ENCODE peak calls at places on chromosomes 1 and 21, in six cellular contexts. One of them, this sample, is unnamed.
A peak's percentile ranks its signal among the peaks of the same experiment; 100 is the strongest.

GRCh38 chr1:88983791-88984552 is 8.5 kb downstream of the KYAT3 start:
- DNase-seq in lung: no peak
- DNase-seq in cardiac fibroblast: peak; percentile 74
- DNase-seq in uterus: no peak
- DNase-seq in A549: peak; percentile 36
- DNase-seq in K562: peak; percentile 52
- DNase-seq in this sample: no peak

GRCh38 chr1:197774691-197775281 is 494 bp downstream of the DENND1B start:
- DNase-seq in cardiac fibroblast: peak; percentile 55
- DNase-seq in K562: peak; percentile 72
- DNase-seq in uterus: peak; percentile 25
- DNase-seq in A549: peak; percentile 33
- DNase-seq in lung: peak; percentile 49
- DNase-seq in this sample: no peak

GRCh38 chr1:12657060-12657866 is 13.4 kb downstream of the AADACL4 start:
- DNase-seq in lung: no peak
- DNase-seq in A549: no peak
- DNase-seq in cardiac fibroblast: no peak
- DNase-seq in K562: peak; percentile 90
- DNase-seq in uterus: no peak
- DNase-seq in this sample: no peak

GRCh38 chr1:226181996-226182714 is 4.4 kb downstream of the ACBD3 start:
- DNase-seq in A549: peak; percentile 50
- DNase-seq in lung: peak; percentile 33
- DNase-seq in K562: no peak
- DNase-seq in uterus: peak; percentile 56
- DNase-seq in cardiac fibroblast: peak; percentile 74
- DNase-seq in this sample: peak; percentile 89

GRCh38 chr1:204746838-204747442 is 61.4 kb upstream of the LRRN2 start:
- DNase-seq in cardiac fibroblast: peak; percentile 55
- DNase-seq in lung: no peak
- DNase-seq in uterus: peak; percentile 19
- DNase-seq in K562: peak; percentile 75
- DNase-seq in A549: peak; percentile 50
- DNase-seq in this sample: peak; percentile 35

GRCh38 chr1:60833173-60833572 is 249.2 kb upstream of the NFIA start:
- DNase-seq in cardiac fibroblast: peak; percentile 32
- DNase-seq in lung: no peak
- DNase-seq in A549: no peak
- DNase-seq in K562: no peak
- DNase-seq in uterus: no peak
- DNase-seq in this sample: no peak

GRCh38 chr1:224353975-224354930 is 2.4 kb upstream of the CNIH4 start:
- DNase-seq in A549: no peak
- DNase-seq in uterus: no peak
- DNase-seq in lung: no peak
- DNase-seq in cardiac fibroblast: no peak
- DNase-seq in K562: no peak
- DNase-seq in this sample: no peak

GRCh38 chr1:49016030-49016991 is 239.6 kb upstream of the BEND5 start:
- DNase-seq in cardiac fibroblast: no peak
- DNase-seq in K562: no peak
- DNase-seq in A549: no peak
- DNase-seq in uterus: no peak
- DNase-seq in lung: no peak
- DNase-seq in this sample: no peak

GRCh38 chr1:102015728-102016127 is 19.0 kb upstream of the OLFM3 start:
- DNase-seq in K562: no peak
- DNase-seq in cardiac fibroblast: no peak
- DNase-seq in A549: no peak
- DNase-seq in uterus: no peak
- DNase-seq in lung: no peak
- DNase-seq in this sample: no peak

GRCh38 chr1:192826791-192827477 is 18.1 kb downstream of the RGS2 start:
- DNase-seq in A549: peak; percentile 11
- DNase-seq in cardiac fibroblast: peak; percentile 33
- DNase-seq in K562: no peak
- DNase-seq in uterus: no peak
- DNase-seq in lung: no peak
- DNase-seq in this sample: no peak

GRCh38 chr1:181152892-181153633 is 64.6 kb downstream of the IER5 start:
- DNase-seq in K562: peak; percentile 90
- DNase-seq in uterus: peak; percentile 97
- DNase-seq in A549: no peak
- DNase-seq in cardiac fibroblast: peak; percentile 97
- DNase-seq in lung: peak; percentile 74
- DNase-seq in this sample: peak; percentile 64

GRCh38 chr1:200925821-200926220 is 31.1 kb downstream of the INAVA start:
- DNase-seq in lung: no peak
- DNase-seq in A549: no peak
- DNase-seq in uterus: no peak
- DNase-seq in cardiac fibroblast: peak; percentile 27
- DNase-seq in K562: no peak
- DNase-seq in this sample: no peak

GRCh38 chr1:78095618-78096416 is 50.1 kb downstream of the GIPC2 start:
- DNase-seq in K562: no peak
- DNase-seq in A549: no peak
- DNase-seq in uterus: no peak
- DNase-seq in cardiac fibroblast: peak; percentile 72
- DNase-seq in lung: no peak
- DNase-seq in this sample: no peak

GRCh38 chr1:212458817-212459216 is 26.1 kb downstream of the NENF start:
- DNase-seq in K562: peak; percentile 71
- DNase-seq in uterus: no peak
- DNase-seq in cardiac fibroblast: no peak
- DNase-seq in A549: no peak
- DNase-seq in lung: no peak
- DNase-seq in this sample: no peak

GRCh38 chr1:188251039-188251438 is 1422.3 kb downstream of the PLA2G4A start:
- DNase-seq in cardiac fibroblast: no peak
- DNase-seq in A549: no peak
- DNase-seq in lung: no peak
- DNase-seq in K562: no peak
- DNase-seq in uterus: no peak
- DNase-seq in this sample: no peak
- TF ChIP-seq CTCF in cardiac fibroblast: no peak
- TF ChIP-seq CTCF in A549: no peak
- TF ChIP-seq CTCF in lung: no peak
- TF ChIP-seq CTCF in K562: no peak
- TF ChIP-seq CTCF in uterus: no peak
- TF ChIP-seq CTCF in this sample: no peak

DNA sequence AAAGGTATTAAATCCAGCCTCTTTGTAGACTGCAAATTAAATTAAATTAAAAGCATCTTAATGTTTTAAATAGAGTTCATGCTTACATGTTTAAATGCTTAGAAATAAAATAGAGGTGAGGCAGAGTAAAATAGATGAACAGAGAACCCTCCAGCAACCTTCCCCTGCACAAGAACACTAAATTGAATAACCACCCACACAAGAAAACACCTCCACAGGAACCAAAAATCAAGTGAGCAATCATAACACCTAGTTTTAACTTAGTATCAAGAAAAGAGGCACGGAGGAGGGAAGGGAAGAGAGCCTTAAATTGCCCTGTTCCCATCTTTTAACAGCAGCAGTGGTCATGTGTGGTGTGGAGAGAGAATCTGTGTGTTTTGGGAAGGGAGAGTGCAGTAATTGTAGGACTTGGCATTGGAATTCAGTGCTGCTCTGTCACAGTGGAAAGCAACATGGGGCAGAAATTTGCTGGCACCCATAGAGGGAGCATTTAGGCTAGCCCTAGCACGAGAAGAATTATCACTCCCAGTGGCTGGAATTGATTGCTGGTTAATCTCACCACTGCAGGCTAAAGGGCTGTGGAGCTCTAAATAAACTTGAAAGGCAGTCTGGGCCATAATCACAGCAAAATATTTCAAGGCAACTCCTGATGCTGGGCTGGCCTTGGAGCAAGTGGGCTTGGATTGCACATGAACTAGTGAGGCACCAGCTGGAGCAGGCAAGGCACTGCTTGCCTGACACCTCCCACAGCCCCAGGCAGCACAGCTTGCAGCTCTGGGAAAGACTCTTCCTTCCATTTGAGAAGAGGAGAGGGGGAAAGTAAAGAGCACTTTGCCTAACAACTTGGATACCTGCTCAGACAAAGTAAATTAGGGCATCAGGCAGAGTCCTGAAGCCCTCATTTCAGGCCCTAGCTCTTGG is 1478.8 kb downstream of the NCAM2 start:
- DNase-seq in K562: no peak
- DNase-seq in lung: no peak
- DNase-seq in uterus: no peak
- DNase-seq in cardiac fibroblast: no peak
- DNase-seq in A549: no peak
- DNase-seq in this sample: no peak
- TF ChIP-seq CTCF in K562: no peak
- TF ChIP-seq CTCF in lung: no peak
- TF ChIP-seq CTCF in uterus: no peak
- TF ChIP-seq CTCF in cardiac fibroblast: no peak
- TF ChIP-seq CTCF in A549: no peak
- TF ChIP-seq CTCF in this sample: no peak

DNA sequence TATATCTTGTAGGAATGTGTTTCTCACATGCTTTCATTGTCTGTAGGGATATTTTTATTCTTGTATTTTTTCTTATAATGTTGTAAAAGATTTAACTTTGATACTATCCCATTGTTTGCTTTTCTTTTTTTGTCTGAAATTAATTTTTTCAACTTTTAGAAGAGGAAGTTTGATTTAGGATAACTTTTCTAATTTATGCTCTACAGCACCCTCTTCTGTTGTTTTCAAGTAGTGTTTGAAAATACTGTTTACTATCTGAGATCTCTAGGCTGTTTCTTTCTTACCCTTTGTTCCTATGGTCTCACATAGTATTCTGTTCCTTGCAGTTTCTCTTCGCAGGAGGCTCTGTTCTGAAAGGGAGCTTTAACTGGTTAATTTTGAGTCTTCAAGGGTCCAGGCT is 21.9 kb downstream of the ABCD3 start:
- DNase-seq in lung: no peak
- DNase-seq in A549: no peak
- DNase-seq in K562: peak; percentile 19
- DNase-seq in cardiac fibroblast: no peak
- DNase-seq in uterus: no peak
- DNase-seq in this sample: no peak
- TF ChIP-seq CTCF in lung: no peak
- TF ChIP-seq CTCF in A549: no peak
- TF ChIP-seq CTCF in K562: no peak
- TF ChIP-seq CTCF in cardiac fibroblast: no peak
- TF ChIP-seq CTCF in uterus: no peak
- TF ChIP-seq CTCF in this sample: no peak

GRCh38 chr1:107677674-107678073 is 287.3 kb downstream of the VAV3 start:
- DNase-seq in K562: no peak
- DNase-seq in lung: no peak
- DNase-seq in A549: no peak
- DNase-seq in uterus: no peak
- DNase-seq in cardiac fibroblast: no peak
- DNase-seq in this sample: no peak
- TF ChIP-seq CTCF in K562: no peak
- TF ChIP-seq CTCF in lung: no peak
- TF ChIP-seq CTCF in A549: no peak
- TF ChIP-seq CTCF in uterus: no peak
- TF ChIP-seq CTCF in cardiac fibroblast: no peak
- TF ChIP-seq CTCF in this sample: no peak

DNA sequence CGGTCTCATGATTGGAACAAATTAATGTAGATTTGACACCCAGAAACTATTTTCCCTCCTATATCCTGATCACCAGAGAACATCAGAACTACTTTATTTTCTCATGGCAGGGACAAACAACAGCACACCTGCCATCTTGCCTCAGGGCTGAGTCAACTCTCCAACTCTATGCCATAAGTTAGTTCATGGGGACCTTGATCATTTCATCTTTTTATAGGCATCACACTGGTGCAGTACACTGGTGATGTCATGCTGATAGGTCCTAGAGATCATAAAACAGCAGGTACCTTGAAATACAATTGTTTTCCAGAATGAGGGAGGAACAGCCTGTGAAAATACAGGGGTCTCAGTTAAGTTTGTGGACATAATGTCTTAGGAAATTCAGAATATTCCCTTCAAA is 45.8 kb downstream of the EDN2 start:
- DNase-seq in cardiac fibroblast: no peak
- DNase-seq in lung: no peak
- DNase-seq in uterus: no peak
- DNase-seq in A549: no peak
- DNase-seq in K562: no peak
- DNase-seq in this sample: no peak
- TF ChIP-seq CTCF in cardiac fibroblast: no peak
- TF ChIP-seq CTCF in lung: no peak
- TF ChIP-seq CTCF in uterus: no peak
- TF ChIP-seq CTCF in A549: no peak
- TF ChIP-seq CTCF in K562: no peak
- TF ChIP-seq CTCF in this sample: no peak

GRCh38 chr1:18149113-18149641 is 41.6 kb downstream of the IGSF21 start:
- DNase-seq in lung: no peak
- DNase-seq in K562: no peak
- DNase-seq in cardiac fibroblast: no peak
- DNase-seq in uterus: no peak
- DNase-seq in A549: peak; percentile 35
- DNase-seq in this sample: no peak
- TF ChIP-seq CTCF in lung: no peak
- TF ChIP-seq CTCF in K562: peak; percentile 60
- TF ChIP-seq CTCF in cardiac fibroblast: no peak
- TF ChIP-seq CTCF in uterus: no peak
- TF ChIP-seq CTCF in A549: no peak
- TF ChIP-seq CTCF in this sample: no peak

GRCh38 chr1:174884001-174884400 is 115.7 kb upstream of the CACYBP start:
- DNase-seq in cardiac fibroblast: no peak
- DNase-seq in lung: no peak
- DNase-seq in K562: no peak
- DNase-seq in uterus: no peak
- DNase-seq in A549: no peak
- DNase-seq in this sample: no peak

GRCh38 chr1:174880171-174880570 is 119.6 kb upstream of the CACYBP start:
- DNase-seq in K562: no peak
- DNase-seq in cardiac fibroblast: no peak
- DNase-seq in lung: no peak
- DNase-seq in uterus: no peak
- DNase-seq in A549: no peak
- DNase-seq in this sample: no peak

DNA sequence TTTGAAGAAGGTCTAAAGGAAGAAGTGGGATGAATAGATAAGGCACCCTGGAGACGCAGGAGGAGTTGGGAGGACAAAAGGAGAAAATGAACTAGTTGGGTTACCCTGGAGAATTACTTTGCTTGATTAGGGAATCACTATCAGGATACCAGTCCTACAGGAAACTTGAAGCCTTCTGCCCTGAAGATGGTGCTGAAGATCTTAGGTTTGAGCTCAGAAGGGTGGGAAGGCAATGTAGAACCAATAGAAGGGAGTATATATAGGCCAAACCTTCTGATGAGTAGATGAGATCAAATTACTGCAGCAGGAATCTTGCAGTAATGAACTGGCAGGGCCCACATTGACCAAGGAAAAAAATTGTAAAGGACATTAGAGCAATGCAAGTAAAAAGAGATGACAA is 116.4 kb upstream of the CACYBP start:
- DNase-seq in cardiac fibroblast: peak; percentile 30
- DNase-seq in uterus: no peak
- DNase-seq in K562: no peak
- DNase-seq in A549: no peak
- DNase-seq in lung: no peak
- DNase-seq in this sample: no peak
- TF ChIP-seq CTCF in cardiac fibroblast: no peak
- TF ChIP-seq CTCF in uterus: no peak
- TF ChIP-seq CTCF in K562: peak; percentile 36
- TF ChIP-seq CTCF in A549: no peak
- TF ChIP-seq CTCF in lung: no peak
- TF ChIP-seq CTCF in this sample: no peak